ENCODE peak calls at places on chromosomes 13 and 19, in nine cellular contexts. G, U, L, J, F, P, D, Z and T are unnamed samples.

GRCh38 chr13:26571518-26571917 is 14.0 kb downstream of the WASF3 start:
- DNase-seq in G (no peak), U (no peak), L (no peak), J (no peak), F (no peak), P (no peak), D (no peak), Z (no peak), T (no peak)

GRCh38 chr19:28472111-28472510 is 740.8 kb downstream of the UQCRFS1 start:
- DNase-seq in G (no peak), U (no peak), L (no peak), J (no peak), F (no peak), P (no peak), D (no peak), Z (no peak), T (no peak)

GRCh38 chr13:80680786-80681366 is 339.9 kb upstream of the SPRY2 start:
- DNase-seq in G (no peak), U (no peak), L (no peak), J (no peak), F (no peak), P (no peak), D (no peak), Z (no peak), T (no peak)

GRCh38 chr19:54470991-54471782 is 1.9 kb downstream of the CDC42EP5 start:
- DNase-seq in G (peak; percentile 69), U (peak; percentile 66), L (no peak), J (no peak), F (no peak), P (peak; percentile 24), D (peak; percentile 49), Z (no peak), T (no peak)

GRCh38 chr19:47445527-47445926 is 26.2 kb downstream of the SLC8A2 start:
- DNase-seq in G (peak; percentile 24), U (no peak), L (no peak), J (no peak), F (no peak), P (no peak), D (no peak), Z (no peak), T (no peak)

GRCh38 chr19:52248256-52248655 is 21.1 kb upstream of the ZNF766 start:
- DNase-seq in G (peak; percentile 64), U (peak; percentile 38), L (no peak), J (peak; percentile 72), F (peak; percentile 48), P (peak; percentile 43), D (peak; percentile 54), Z (peak; percentile 48), T (peak; percentile 62)

GRCh38 chr13:111295896-111296295 is 24.5 kb upstream of the TEX29 start:
- DNase-seq in G (no peak), U (no peak), L (no peak), J (no peak), F (no peak), P (no peak), D (no peak), Z (no peak), T (no peak)

GRCh38 chr13:23440821-23441608 is 7.5 kb upstream of the SACS start:
- DNase-seq in G (no peak), U (peak; percentile 26), L (peak; percentile 20), J (no peak), F (no peak), P (peak; percentile 70), D (no peak), Z (no peak), T (no peak)

GRCh38 chr13:48412881-48413351 is at the start of gene LPAR6:
- DNase-seq in G (no peak), U (peak; percentile 54), L (peak; percentile 68), J (peak; percentile 36), F (peak; percentile 74), P (no peak), D (peak; percentile 13), Z (no peak), T (no peak)

GRCh38 chr19:49422407-49423277 is 599 bp downstream of the PTH2 start:
- DNase-seq in G (no peak), U (no peak), L (peak; percentile 89), J (no peak), F (no peak), P (peak; percentile 56), D (peak; percentile 92), Z (no peak), T (no peak)

GRCh38 chr13:43407023-43407581 is 379.7 kb downstream of the ENOX1 start:
- DNase-seq in G (no peak), U (no peak), L (no peak), J (no peak), F (no peak), P (no peak), D (no peak), Z (no peak), T (no peak)

GRCh38 chr13:19670147-19670546 is 36.7 kb downstream of the MPHOSPH8 start:
- DNase-seq in G (no peak), U (no peak), L (no peak), J (no peak), F (no peak), P (no peak), D (no peak), Z (no peak), T (no peak)

GRCh38 chr19:12834976-12835757 is 788 bp upstream of the RTBDN start:
- DNase-seq in G (no peak), U (no peak), L (peak; percentile 52), J (no peak), F (no peak), P (no peak), D (peak; percentile 57), Z (no peak), T (no peak)

GRCh38 chr13:74550039-74550438 is 415.8 kb upstream of the KLF12 start:
- DNase-seq in G (no peak), U (no peak), L (no peak), J (no peak), F (no peak), P (no peak), D (no peak), Z (no peak), T (peak; percentile 27)

GRCh38 chr19:492091-492531 is 4.2 kb upstream of the MADCAM1 start:
- DNase-seq in G (peak; percentile 67), U (no peak), L (no peak), J (no peak), F (no peak), P (peak; percentile 16), D (no peak), Z (peak; percentile 33), T (peak; percentile 31)

GRCh38 chr13:40210865-40211585 is 455.4 kb downstream of the FOXO1 start:
- DNase-seq in G (no peak), U (no peak), L (no peak), J (no peak), F (no peak), P (no peak), D (no peak), Z (no peak), T (no peak)

GRCh38 chr13:96994030-96994848 is at the start of gene OXGR1:
- DNase-seq in G (no peak), U (no peak), L (no peak), J (no peak), F (no peak), P (peak; percentile 15), D (peak; percentile 36), Z (no peak), T (no peak)

GRCh38 chr13:24050796-24051715 is 109.5 kb upstream of the SPATA13 start:
- DNase-seq in G (no peak), U (no peak), L (no peak), J (no peak), F (no peak), P (no peak), D (no peak), Z (no peak), T (no peak)

GRCh38 chr13:95948646-95949045 is 104.6 kb downstream of the UGGT2 start:
- DNase-seq in G (no peak), U (no peak), L (no peak), J (no peak), F (no peak), P (no peak), D (no peak), Z (no peak), T (no peak)

GRCh38 chr19:41327076-41327475 is 17.1 kb downstream of the CCDC97 start:
- DNase-seq in G (no peak), U (no peak), L (no peak), J (no peak), F (no peak), P (no peak), D (no peak), Z (no peak), T (peak; percentile 24)
- H3K4me1 ChIP-seq in G (peaks cover 70% of the 10 kb centered on the region), U (peaks cover 68% of the 10 kb centered on the region), L (peaks cover 70% of the 10 kb centered on the region), J (no peaks in the 10 kb centered on the region), F (peaks cover 13% of the 10 kb centered on the region), P (peaks cover 53% of the 10 kb centered on the region), D (peaks cover 18% of the 10 kb centered on the region), Z (peaks cover 64% of the 10 kb centered on the region), T (peaks cover 36% of the 10 kb centered on the region)

GRCh38 chr19:34306824-34307223 is 52.5 kb downstream of the GARRE1 start:
- DNase-seq in G (no peak), U (no peak), L (no peak), J (no peak), F (no peak), P (no peak), D (no peak), Z (no peak), T (no peak)
- H3K4me1 ChIP-seq in G (peaks cover 41% of the 10 kb centered on the region), U (peaks cover 51% of the 10 kb centered on the region), L (peaks cover 6% of the 10 kb centered on the region), J (no peaks in the 10 kb centered on the region), F (peaks cover 17% of the 10 kb centered on the region), P (peaks cover 36% of the 10 kb centered on the region), D (peaks cover 8% of the 10 kb centered on the region), Z (peaks cover 44% of the 10 kb centered on the region), T (peaks cover 36% of the 10 kb centered on the region)

DNA sequence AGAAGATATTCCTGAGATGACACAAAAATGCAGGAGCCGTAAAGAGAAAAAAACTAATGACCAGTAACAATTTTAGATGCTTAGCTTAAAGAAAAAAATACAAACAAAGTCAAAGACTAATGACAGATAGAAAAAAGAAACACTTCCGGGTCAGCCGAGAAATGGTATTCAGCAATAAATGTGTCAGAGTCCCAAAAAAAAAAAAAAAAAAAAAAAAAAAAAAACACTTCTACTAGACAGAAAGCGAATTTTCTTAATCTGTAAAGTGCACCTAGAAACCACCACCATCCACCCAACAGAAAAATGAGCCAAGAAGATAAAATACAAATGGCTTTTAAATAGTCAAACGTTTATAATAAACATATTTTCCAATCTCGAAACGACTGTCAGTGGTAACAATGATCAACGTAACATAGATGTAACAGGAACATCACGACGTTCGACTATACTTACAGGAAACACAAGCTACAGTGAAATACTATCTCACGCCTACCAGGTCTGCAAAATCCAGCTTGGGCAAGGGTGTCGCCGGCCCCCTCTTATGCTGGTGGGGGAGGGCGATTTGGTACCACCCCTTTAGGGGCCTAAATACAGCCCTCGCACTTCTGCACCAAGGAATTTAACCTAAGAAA is 10.6 kb downstream of the ABHD17A start:
- DNase-seq in G (no peak), U (no peak), L (no peak), J (no peak), F (no peak), P (no peak), D (no peak), Z (no peak), T (no peak)
- H3K4me1 ChIP-seq in G (peaks cover 48% of the 10 kb centered on the region), U (peaks cover 48% of the 10 kb centered on the region), L (peaks cover 14% of the 10 kb centered on the region), J (peaks cover 32% of the 10 kb centered on the region), F (peaks cover 24% of the 10 kb centered on the region), P (peaks cover 36% of the 10 kb centered on the region), D (peaks cover 20% of the 10 kb centered on the region), Z (peaks cover 35% of the 10 kb centered on the region), T (peaks cover 21% of the 10 kb centered on the region)

DNA sequence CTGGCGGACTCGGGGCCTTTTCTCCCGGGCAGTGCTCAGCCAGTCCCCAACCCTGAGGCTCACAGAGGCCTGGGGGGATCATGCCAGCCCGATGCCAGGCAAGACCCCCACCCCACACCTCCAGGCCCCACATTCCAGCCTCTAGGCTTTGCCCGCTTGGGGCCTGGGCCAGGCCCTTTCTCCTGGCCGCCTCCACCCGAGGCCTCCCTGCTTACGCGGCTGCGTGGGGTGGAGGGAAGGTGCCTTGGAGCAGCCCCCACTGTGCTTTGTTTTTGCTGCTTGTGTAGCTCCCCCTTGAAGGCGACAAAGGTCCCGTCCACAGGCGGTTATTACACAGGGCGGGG is 38.4 kb downstream of the SMIM24 start:
- DNase-seq in G (no peak), U (no peak), L (no peak), J (no peak), F (no peak), P (no peak), D (no peak), Z (no peak), T (no peak)
- H3K4me1 ChIP-seq in G (peaks cover 42% of the 10 kb centered on the region), U (peaks cover 38% of the 10 kb centered on the region), L (peaks cover 7% of the 10 kb centered on the region), J (no peaks in the 10 kb centered on the region), F (no peaks in the 10 kb centered on the region), P (peaks cover 55% of the 10 kb centered on the region), D (peaks cover 16% of the 10 kb centered on the region), Z (no peaks in the 10 kb centered on the region), T (no peaks in the 10 kb centered on the region)